ENCODE peak calls at places on chromosomes 1 and 21, in ten cellular contexts. H, W, G, B, Y, O, P, V, I and F are unnamed samples.

GRCh38 chr1:49340576-49340975 is 563.9 kb upstream of the BEND5 start:
- DNase-seq in W (no peak), B (no peak), P (no peak), O (no peak), I (no peak), G (no peak), H (no peak), V (no peak), Y (no peak), F (no peak)

GRCh38 chr1:64124751-64125445 is 78.5 kb upstream of the UBE2U start:
- DNase-seq in P (no peak), Y (no peak), W (no peak), I (no peak), B (no peak), V (no peak), H (no peak), G (no peak), O (no peak), F (no peak)

GRCh38 chr21:33661146-33661545 is 18.8 kb downstream of the ITSN1 start:
- DNase-seq in V (no peak), G (no peak), P (no peak), B (no peak), Y (no peak), W (no peak), I (no peak), H (no peak), O (no peak), F (no peak)

GRCh38 chr1:203229471-203230178 is at the start of gene CHIT1:
- DNase-seq in B (no peak), W (no peak), O (no peak), Y (no peak), H (no peak), I (no peak), P (no peak), V (no peak), G (no peak), F (no peak)

GRCh38 chr1:91622586-91622985 is 121.9 kb downstream of the CDC7 start:
- DNase-seq in V (peak), G (no peak), B (no peak), H (no peak), I (no peak), P (no peak), W (no peak), O (peak), Y (no peak), F (no peak)

GRCh38 chr1:212529211-212529731 is 79.3 kb upstream of the ATF3 start:
- DNase-seq in Y (peak), G (no peak), I (no peak), H (no peak), V (no peak), P (no peak), O (no peak), W (no peak), B (no peak), F (no peak)

GRCh38 chr21:41865002-41865777 is 14.0 kb downstream of the PRDM15 start:
- DNase-seq in B (no peak), O (no peak), G (no peak), V (no peak), Y (no peak), W (no peak), P (no peak), I (no peak), H (no peak), F (no peak)

GRCh38 chr1:1068374-1069060 is 5.6 kb downstream of the RNF223 start:
- DNase-seq in Y (peak), B (peak), P (no peak), G (peak), V (no peak), H (peak), I (peak), O (peak), W (no peak), F (peak)

GRCh38 chr1:207842506-207842905 is 68.4 kb downstream of the CD34 start:
- DNase-seq in V (no peak), H (no peak), G (no peak), B (no peak), I (no peak), O (no peak), P (no peak), Y (no peak), W (no peak), F (no peak)

GRCh38 chr1:212814548-212814947 is 22.9 kb downstream of the TATDN3 start:
- DNase-seq in G (no peak), W (no peak), Y (no peak), I (peak), P (no peak), B (peak), O (no peak), H (no peak), V (no peak), F (no peak)

GRCh38 chr1:24186993-24187790 is at the start of gene IFNLR1:
- DNase-seq in H (peak), B (peak), P (peak), W (peak), O (peak), G (peak), Y (peak), I (peak), V (peak), F (peak)

GRCh38 chr1:210373878-210374599 is 45.3 kb downstream of the HHAT start:
- DNase-seq in B (peak), P (peak), O (peak), G (peak), I (peak), H (peak), V (no peak), Y (peak), W (peak), F (no peak)

GRCh38 chr1:26177182-26177684 is at the start of gene CNKSR1:
- DNase-seq in Y (no peak), I (no peak), H (peak), P (no peak), O (peak), V (no peak), B (peak), W (no peak), G (no peak), F (no peak)

GRCh38 chr1:52059326-52059725 is 3.2 kb downstream of the BTF3L4 start:
- DNase-seq in I (no peak), W (no peak), P (no peak), V (no peak), G (no peak), B (no peak), Y (peak), H (peak), O (no peak), F (no peak)

GRCh38 chr21:46054447-46054846 is 43.5 kb upstream of the COL6A2 start:
- DNase-seq in G (no peak), I (no peak), B (peak), W (no peak), V (no peak), O (no peak), Y (no peak), P (no peak), H (no peak), F (no peak)

GRCh38 chr1:3231826-3232225 is 162.8 kb downstream of the PRDM16 start:
- DNase-seq in W (no peak), Y (no peak), V (no peak), H (no peak), G (no peak), P (no peak), O (no peak), I (no peak), B (no peak), F (no peak)

GRCh38 chr1:247824023-247824422 is at the start of gene OR14A16:
- DNase-seq in H (no peak), B (no peak), G (no peak), P (no peak), Y (no peak), V (no peak), W (no peak), O (no peak), I (no peak), F (no peak)